ENCODE peak calls at places on chromosomes 2 and 18, in six cellular contexts. F is neuronal stem cell, B is IMR-90, E is mesenchymal stem cell, W is trophoblast cell, R is H1. A is an unnamed sample.

GRCh38 chr2:95059656-95060370 is 34.3 kb downstream of the MAL start:
- DNase-seq in R (no peak), F (no peak), E (no peak), W (peak; percentile 27), B (no peak), A (peak; percentile 17)

GRCh38 chr2:119487434-119488244 is 36.6 kb downstream of the SCTR start:
- DNase-seq in B (no peak), F (no peak), R (no peak), W (no peak), E (no peak), A (no peak)

GRCh38 chr2:191304939-191305875 is 60.0 kb downstream of the MYO1B start:
- DNase-seq in F (no peak), W (no peak), E (peak; percentile 80), B (peak; percentile 89), R (no peak), A (no peak)

GRCh38 chr2:71154798-71155197 is 24.4 kb downstream of the MPHOSPH10 start:
- DNase-seq in B (no peak), R (no peak), E (peak; percentile 3), W (peak; percentile 48), F (no peak), A (peak; percentile 77)

GRCh38 chr2:60278906-60279305 is 274.5 kb downstream of the BCL11A start:
- DNase-seq in E (no peak), R (no peak), F (no peak), W (no peak), B (no peak), A (no peak)

GRCh38 chr2:236871500-236872001 is 214.1 kb upstream of the COPS8 start:
- DNase-seq in R (no peak), E (peak; percentile 100), W (peak; percentile 33), F (no peak), B (peak; percentile 91), A (no peak)

GRCh38 chr2:176085861-176086771 is 2.4 kb upstream of the EVX2 start:
- DNase-seq in E (no peak), F (no peak), R (no peak), B (peak; percentile 34), W (no peak), A (peak; percentile 74)

GRCh38 chr18:32767400-32767799 is 5.4 kb downstream of the KLHL14 start:
- DNase-seq in F (no peak), B (no peak), E (peak; percentile 63), R (no peak), W (no peak), A (no peak)

GRCh38 chr2:88254437-88255081 is 84.4 kb downstream of the THNSL2 start:
- DNase-seq in E (no peak), R (no peak), W (no peak), F (no peak), B (no peak), A (no peak)

GRCh38 chr2:68466361-68466777 is 725 bp downstream of the FBXO48 start:
- DNase-seq in R (no peak), E (peak; percentile 73), W (peak; percentile 17), B (peak; percentile 78), F (no peak), A (no peak)

GRCh38 chr2:24047703-24048033 is 477 bp upstream of the WDCP start:
- DNase-seq in W (no peak), E (no peak), B (no peak), R (no peak), F (no peak), A (no peak)

GRCh38 chr2:7825591-7826312 is 856.1 kb upstream of the ID2 start:
- DNase-seq in B (peak; percentile 68), R (no peak), E (no peak), W (no peak), F (no peak), A (no peak)

GRCh38 chr18:62690416-62690815 is 24.9 kb upstream of the PHLPP1 start:
- DNase-seq in R (no peak), E (no peak), B (no peak), W (no peak), F (no peak), A (no peak)

GRCh38 chr2:15472133-15472532 is 89.0 kb downstream of the NBAS start:
- DNase-seq in W (no peak), B (no peak), E (no peak), R (no peak), F (no peak), A (no peak)

GRCh38 chr2:81206216-81206615 is 901.7 kb upstream of the LRRTM1 start:
- DNase-seq in E (no peak), R (no peak), B (no peak), F (no peak), W (no peak), A (peak; percentile 27)

GRCh38 chr18:79947054-79947755 is 4.2 kb downstream of the SLC66A2 start:
- DNase-seq in R (no peak), B (peak; percentile 45), F (no peak), E (no peak), W (peak; percentile 83), A (peak; percentile 24)

GRCh38 chr18:58535340-58536186 is 93.3 kb downstream of the ALPK2 start:
- DNase-seq in R (no peak), E (peak; percentile 50), W (no peak), F (no peak), B (peak; percentile 22), A (no peak)

GRCh38 chr2:1651131-1652066 is 92.9 kb downstream of the PXDN start:
- DNase-seq in E (no peak), B (no peak), F (no peak), W (no peak), R (no peak), A (no peak)

GRCh38 chr2:37326285-37326684 is 1.7 kb upstream of the PRKD3 start:
- DNase-seq in W (peak; percentile 61), B (peak; percentile 86), R (no peak), E (peak; percentile 92), F (no peak), A (no peak)

GRCh38 chr2:70482401-70482800 is 71.2 kb downstream of the TGFA start:
- DNase-seq in B (no peak), E (no peak), W (no peak), F (no peak), R (no peak), A (no peak)

GRCh38 chr2:221372156-221372870 is 199.8 kb downstream of the EPHA4 start:
- DNase-seq in E (no peak), B (no peak), R (peak; percentile 9), W (no peak), F (peak; percentile 27), A (peak; percentile 82)

GRCh38 chr18:79413426-79413825 is 17.7 kb downstream of the NFATC1 start:
- DNase-seq in R (no peak), E (no peak), B (no peak), F (no peak), W (no peak), A (no peak)

GRCh38 chr18:23071285-23071684 is 64.0 kb upstream of the CABLES1 start:
- DNase-seq in F (no peak), W (no peak), B (peak; percentile 72), R (no peak), E (no peak), A (no peak)

GRCh38 chr2:25065768-25066167 is 23.9 kb downstream of the EFR3B start:
- DNase-seq in B (no peak), R (no peak), W (no peak), E (no peak), F (no peak), A (no peak)

GRCh38 chr2:16665746-16666452 is at the start of gene CYRIA:
- DNase-seq in W (peak; percentile 37), F (peak; percentile 46), R (no peak), B (no peak), E (peak; percentile 61), A (peak; percentile 61)

GRCh38 chr2:127389778-127390435 is 2.1 kb upstream of the MAP3K2 start:
- DNase-seq in F (no peak), W (no peak), B (no peak), R (no peak), E (no peak), A (no peak)

GRCh38 chr2:169705927-169706326 is 11.7 kb downstream of the PHOSPHO2 start:
- DNase-seq in B (peak; percentile 40), W (no peak), F (no peak), E (peak; percentile 72), R (no peak), A (no peak)

GRCh38 chr18:49690307-49690706 is 123.0 kb downstream of the ACAA2 start:
- DNase-seq in E (peak; percentile 98), B (peak; percentile 97), W (no peak), R (no peak), F (no peak), A (no peak)

DNA sequence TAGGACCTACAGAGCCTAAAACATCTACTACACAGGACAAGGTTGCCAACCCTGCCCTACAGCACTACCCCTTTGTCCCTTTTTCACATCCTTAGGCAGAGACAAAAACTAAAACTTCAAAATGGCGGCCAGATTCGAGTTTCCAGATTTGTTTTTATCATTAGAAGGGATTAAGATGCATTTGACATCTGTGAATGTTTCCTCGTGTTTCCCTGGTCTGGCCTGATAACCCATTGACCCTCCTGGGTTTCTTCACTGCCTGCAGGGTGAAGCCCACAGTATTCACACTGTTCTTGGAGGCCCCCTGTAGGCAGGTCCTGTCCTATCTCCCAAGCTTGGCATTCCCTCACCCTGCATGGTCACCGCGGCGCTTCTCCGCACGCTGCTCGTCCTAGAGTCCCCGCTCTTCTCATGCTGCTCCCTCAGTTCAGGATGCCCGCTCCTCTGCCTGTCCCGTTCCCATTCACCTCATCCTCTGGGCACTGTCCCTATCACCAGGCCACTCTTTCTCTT is 67.6 kb downstream of the TPGS2 start:
- DNase-seq in W (no peak), B (no peak), R (no peak), E (no peak), F (no peak), A (no peak)
- H3K27ac ChIP-seq in W (no peak overlapping the region), B (no peak overlapping the region), R (no peak overlapping the region), E (no peak overlapping the region), F (no peak overlapping the region), A (no peak overlapping the region)

DNA sequence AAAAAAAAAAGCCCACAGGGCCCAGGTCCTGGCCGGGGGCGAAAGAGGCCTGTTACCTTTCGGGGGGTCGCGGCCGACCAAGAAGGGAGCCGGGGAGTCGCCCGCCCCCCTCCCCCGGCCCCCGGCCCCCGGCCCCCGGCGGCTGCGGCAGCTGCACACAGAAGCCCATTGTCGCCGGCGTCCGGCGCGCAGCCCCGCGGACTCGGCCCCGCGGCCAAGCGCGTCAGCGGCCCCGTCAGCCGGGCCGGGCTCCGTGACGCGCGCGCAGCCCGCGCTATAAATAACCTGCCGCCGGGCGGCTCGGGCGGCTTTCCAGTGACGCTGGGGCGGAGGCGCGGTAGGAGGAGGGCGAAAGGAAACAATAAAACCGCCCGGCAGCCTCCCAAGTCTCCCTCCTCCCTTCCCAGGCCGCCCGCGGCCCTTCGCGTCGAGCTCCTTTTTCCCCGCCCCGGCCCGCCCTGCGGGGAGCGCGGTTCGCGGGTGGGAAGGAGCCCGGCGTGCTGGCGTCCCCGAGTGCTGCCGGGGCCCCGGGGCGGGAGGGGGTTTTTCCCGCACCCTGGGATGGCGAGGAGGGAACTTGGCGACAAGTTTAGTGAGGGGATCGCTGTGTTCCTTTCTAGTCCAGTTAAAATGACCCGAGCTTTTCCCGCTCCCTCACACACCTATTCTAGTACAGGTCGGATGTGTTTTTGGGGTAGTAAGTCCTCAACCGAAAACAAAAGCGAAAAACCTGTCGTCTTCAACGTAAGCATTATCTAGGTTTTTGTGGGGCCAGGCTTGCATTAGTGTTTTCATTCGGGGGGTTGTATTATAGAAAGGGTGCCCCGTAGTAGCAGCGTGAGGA is 10.0 kb upstream of the NR4A2 start:
- DNase-seq in B (peak; percentile 93), R (no peak), E (peak; percentile 96), F (peak; percentile 85), W (peak; percentile 88), A (peak; percentile 83)
- H4K91ac ChIP-seq in B (peak overlapping the region; percentile 93), R (no peak overlapping the region), E (no peak overlapping the region), F (no peak overlapping the region), W (peak overlapping the region; percentile 97), A (no peak overlapping the region)

GRCh38 chr18:77096936-77097886 is 35.4 kb downstream of the MBP start:
- DNase-seq in R (no peak), F (no peak), E (no peak), B (no peak), W (no peak), A (peak; percentile 82)
- H3K27ac ChIP-seq in R (no peak overlapping the region), F (no peak overlapping the region), E (peak overlapping the region; percentile 38), B (peak overlapping the region; percentile 5), W (no peak overlapping the region), A (no peak overlapping the region)

GRCh38 chr2:167151894-167152293 is 263.6 kb downstream of the XIRP2 start:
- DNase-seq in E (no peak), B (no peak), W (no peak), F (no peak), R (no peak), A (no peak)
- H4K91ac ChIP-seq in E (no peak overlapping the region), B (no peak overlapping the region), W (no peak overlapping the region), F (no peak overlapping the region), R (no peak overlapping the region), A (no peak overlapping the region)